ENCODE peak calls at places on chromosome 20, in seven cellular contexts. C is AG04450, A is neural crest cell, H is HCT116, J is NCI-H187 treated with DMSO at 0.1 percent for 48 hours, X is DMS153, O is fibroblast of the aortic adventitia. E is an unnamed sample.

GRCh38 chr20:58339741-58340140 is 30.2 kb downstream of the RAB22A start:
- DNase-seq in O (no peak), J (no peak), A (no peak), H (no peak), C (no peak), X (no peak), E (no peak)

GRCh38 chr20:14997791-14998190 is 660.4 kb upstream of the FLRT3 start:
- DNase-seq in J (no peak), H (no peak), C (no peak), A (no peak), O (peak; percentile 37), X (no peak), E (no peak)

GRCh38 chr20:45229264-45230056 is 8.3 kb downstream of the SEMG2 start:
- DNase-seq in J (no peak), X (peak; percentile 6), H (peak; percentile 60), C (no peak), O (no peak), A (no peak), E (no peak)

GRCh38 chr20:45339084-45339483 is 9.1 kb downstream of the SDC4 start:
- DNase-seq in C (no peak), X (no peak), H (no peak), O (no peak), A (no peak), J (no peak), E (no peak)

GRCh38 chr20:51345601-51346101 is 196.9 kb downstream of the NFATC2 start:
- DNase-seq in J (no peak), X (no peak), C (no peak), A (no peak), H (no peak), O (peak; percentile 57), E (no peak)

GRCh38 chr20:2054911-2055310 is 46.7 kb upstream of the STK35 start:
- DNase-seq in H (no peak), C (no peak), J (no peak), A (no peak), X (no peak), O (no peak), E (no peak)

GRCh38 chr20:37990571-37991151 is 42.6 kb downstream of the TTI1 start:
- DNase-seq in O (peak; percentile 56), H (no peak), X (peak; percentile 65), C (peak; percentile 59), A (no peak), J (no peak), E (peak; percentile 71)

GRCh38 chr20:37627060-37627766 is 66.6 kb upstream of the CTNNBL1 start:
- DNase-seq in A (peak; percentile 72), H (peak; percentile 8), X (no peak), O (peak; percentile 65), C (peak; percentile 24), J (no peak), E (peak; percentile 28)

GRCh38 chr20:1979116-1979778 is 14.6 kb downstream of the PDYN start:
- DNase-seq in A (no peak), X (no peak), H (no peak), J (no peak), O (no peak), C (no peak), E (no peak)

GRCh38 chr20:6044102-6044501 is 9.8 kb downstream of the LRRN4 start:
- DNase-seq in A (no peak), C (no peak), J (no peak), X (no peak), O (no peak), H (no peak), E (no peak)

GRCh38 chr20:16175322-16175721 is 397.9 kb downstream of the KIF16B start:
- DNase-seq in C (no peak), A (no peak), H (no peak), J (no peak), X (no peak), O (no peak), E (no peak)

GRCh38 chr20:438581-439469 is 23.5 kb downstream of the TBC1D20 start:
- DNase-seq in X (no peak), H (no peak), J (no peak), C (no peak), O (no peak), A (no peak), E (no peak)

GRCh38 chr20:38084425-38084951 is 50.9 kb downstream of the RPRD1B start:
- DNase-seq in J (no peak), C (peak; percentile 78), H (no peak), A (no peak), O (peak; percentile 66), X (no peak), E (no peak)

GRCh38 chr20:44582321-44583025 is at the start of gene PKIG:
- DNase-seq in J (no peak), C (peak; percentile 38), A (no peak), O (peak; percentile 83), X (no peak), H (no peak), E (no peak)

GRCh38 chr20:23641936-23642751 is 4.4 kb upstream of the CST3 start:
- DNase-seq in C (peak; percentile 50), J (no peak), H (no peak), O (peak; percentile 89), A (no peak), X (no peak), E (no peak)

GRCh38 chr20:17987988-17988387 is 19.2 kb downstream of the MGME1 start:
- DNase-seq in C (no peak), A (no peak), J (no peak), H (no peak), X (no peak), O (no peak), E (no peak)

GRCh38 chr20:63707558-63708300 is at the start of the genes ARFRP1 and ZGPAT:
- DNase-seq in X (peak; percentile 61), C (peak; percentile 16), H (peak; percentile 47), O (peak; percentile 68), J (no peak), A (peak; percentile 83), E (peak; percentile 92)

GRCh38 chr20:44653536-44653935 is 2.0 kb upstream of the ADA start:
- DNase-seq in H (no peak), A (no peak), O (no peak), C (no peak), J (no peak), X (no peak), E (no peak)

GRCh38 chr20:64047968-64048401 is 1.5 kb downstream of the SOX18 start:
- DNase-seq in C (no peak), A (no peak), J (no peak), X (no peak), H (no peak), O (no peak), E (no peak)

GRCh38 chr20:34111057-34111711 is 859 bp downstream of the EIF2S2 start:
- DNase-seq in J (no peak), X (no peak), O (peak; percentile 81), C (no peak), H (no peak), A (no peak), E (no peak)

GRCh38 chr20:7692478-7692877 is 247.8 kb downstream of the HAO1 start:
- DNase-seq in O (no peak), X (no peak), A (no peak), H (no peak), C (no peak), J (no peak), E (no peak)